ENCODE peak calls at places on chromosome 1, in nine cellular contexts. M is G401, Q is GDM1, Y is glomerular endothelial cell, V is HTR-8/SVneo, D is cardiac fibroblast, C is NCI-H748 treated with DMSO at 0.1 percent for 48 hours, E is posterior cingulate gyrus, R is GM12892. A is an unnamed sample.

GRCh38 chr1:153550827-153551512 is 1.9 kb upstream of the S100A3 start:
- DNase-seq in Q (peak), D (no peak), C (no peak), E (no peak), Y (no peak), M (no peak), V (no peak), R (no peak), A (no peak)

GRCh38 chr1:50637460-50637859 is 214.2 kb upstream of the DMRTA2 start:
- DNase-seq in D (peak), V (no peak), Q (no peak), M (no peak), E (no peak), C (no peak), R (no peak), Y (no peak), A (no peak)

GRCh38 chr1:219810451-219810850 is 117.9 kb downstream of the SLC30A10 start:
- DNase-seq in C (no peak), M (no peak), V (no peak), Q (no peak), R (no peak), Y (no peak), D (no peak), E (no peak), A (no peak)

GRCh38 chr1:212428496-212428895 is 4.2 kb upstream of the NENF start:
- DNase-seq in Y (no peak), R (no peak), D (no peak), E (no peak), M (no peak), V (no peak), C (no peak), Q (no peak), A (no peak)

GRCh38 chr1:76330993-76331603 is 256.6 kb downstream of the ST6GALNAC3 start:
- DNase-seq in V (peak), Y (peak), R (peak), Q (peak), M (peak), D (peak), E (peak), C (peak), A (peak)

GRCh38 chr1:47926461-47926999 is 70.7 kb downstream of the TRABD2B start:
- DNase-seq in V (no peak), R (no peak), Q (no peak), E (no peak), D (no peak), M (no peak), C (no peak), Y (no peak), A (no peak)

GRCh38 chr1:61446531-61446991 is 278.4 kb downstream of the TM2D1 start:
- DNase-seq in M (peak), Y (no peak), C (no peak), V (no peak), R (no peak), Q (no peak), E (no peak), D (no peak), A (no peak)

GRCh38 chr1:114466334-114467014 is 44.5 kb downstream of the TRIM33 start:
- DNase-seq in V (no peak), Y (no peak), D (no peak), E (no peak), Q (no peak), M (no peak), C (no peak), R (no peak), A (no peak)

GRCh38 chr1:233664804-233665574 is 51.1 kb downstream of the KCNK1 start:
- DNase-seq in Y (no peak), D (no peak), C (no peak), R (no peak), E (no peak), V (no peak), M (peak), Q (no peak), A (no peak)

GRCh38 chr1:25912076-25912831 is 6.0 kb upstream of the STMN1 start:
- DNase-seq in M (no peak), V (peak), Q (no peak), E (no peak), D (peak), C (no peak), R (no peak), Y (no peak), A (no peak)

GRCh38 chr1:19644422-19644760 is 280 bp downstream of the NBL1 start:
- DNase-seq in Q (no peak), C (no peak), E (no peak), V (no peak), M (no peak), Y (no peak), D (no peak), R (peak), A (no peak)

GRCh38 chr1:169295425-169295824 is 72.2 kb downstream of the NME7 start:
- DNase-seq in E (no peak), R (no peak), V (no peak), D (no peak), C (no peak), Q (peak), M (no peak), Y (no peak), A (no peak)

GRCh38 chr1:27405074-27405473 is 12.7 kb downstream of the GPR3 start:
- DNase-seq in C (no peak), Y (no peak), M (no peak), D (peak), R (no peak), E (no peak), V (no peak), Q (no peak), A (no peak)

A was measured in CD8-positive, alpha-beta memory T cell.